ENCODE peak calls at places on chromosomes 1 and 21, in ten cellular contexts. E, W, I, R, P, D, Q, C, O and K are unnamed samples.

GRCh38 chr1:155127672-155128468 is at the start of gene EFNA1:
- DNase-seq in E (no peak), W (peak; percentile 77), I (no peak), R (peak; percentile 84), P (no peak), D (no peak), Q (peak; percentile 85), C (peak; percentile 48), O (no peak), K (no peak)

GRCh38 chr1:32063261-32063681 is 9.5 kb upstream of the TMEM39B start:
- DNase-seq in E (no peak), W (no peak), I (peak; percentile 28), R (no peak), P (peak; percentile 46), D (peak; percentile 55), Q (no peak), C (peak; percentile 81), O (no peak), K (no peak)

GRCh38 chr1:14804626-14805025 is 206.1 kb downstream of the KAZN start:
- DNase-seq in E (no peak), W (no peak), I (no peak), R (no peak), P (no peak), D (no peak), Q (no peak), C (no peak), O (no peak), K (no peak)

GRCh38 chr21:28832013-28832714 is 160.5 kb downstream of the LTN1 start:
- DNase-seq in E (peak; percentile 14), W (no peak), I (no peak), R (no peak), P (no peak), D (no peak), Q (no peak), C (peak; percentile 20), O (no peak), K (no peak)

GRCh38 chr1:94298861-94299260 is 61.5 kb upstream of the ARHGAP29 start:
- DNase-seq in E (no peak), W (no peak), I (no peak), R (no peak), P (no peak), D (no peak), Q (no peak), C (peak; percentile 83), O (no peak), K (no peak)

GRCh38 chr1:187862506-187862905 is 1033.8 kb downstream of the PLA2G4A start:
- DNase-seq in E (no peak), W (no peak), I (no peak), R (no peak), P (no peak), D (no peak), Q (no peak), C (no peak), O (no peak), K (no peak)

GRCh38 chr1:59903136-59903754 is 23.3 kb downstream of the CYP2J2 start:
- DNase-seq in E (no peak), W (no peak), I (no peak), R (no peak), P (peak; percentile 18), D (peak; percentile 13), Q (peak; percentile 64), C (peak; percentile 11), O (peak; percentile 7), K (peak; percentile 12)

GRCh38 chr1:66364578-66365391 is 169.2 kb upstream of the SGIP1 start:
- DNase-seq in E (no peak), W (no peak), I (no peak), R (no peak), P (peak; percentile 52), D (no peak), Q (no peak), C (no peak), O (no peak), K (no peak)

GRCh38 chr1:162248854-162249535 is 127.7 kb downstream of the SPATA46 start:
- DNase-seq in E (no peak), W (no peak), I (no peak), R (no peak), P (no peak), D (no peak), Q (no peak), C (no peak), O (no peak), K (peak; percentile 84)

GRCh38 chr1:12177999-12178441 is 11.2 kb downstream of the TNFRSF1B start:
- DNase-seq in E (peak; percentile 97), W (peak; percentile 78), I (no peak), R (peak; percentile 88), P (no peak), D (peak; percentile 15), Q (peak; percentile 61), C (peak; percentile 92), O (no peak), K (no peak)

GRCh38 chr1:53061859-53062714 is at the start of gene PODN:
- DNase-seq in E (no peak), W (peak; percentile 74), I (no peak), R (peak; percentile 79), P (no peak), D (no peak), Q (no peak), C (peak; percentile 58), O (no peak), K (no peak)

GRCh38 chr1:11061652-11062365 is 2.0 kb upstream of the SRM start:
- DNase-seq in E (no peak), W (peak; percentile 6), I (no peak), R (no peak), P (peak; percentile 37), D (no peak), Q (no peak), C (no peak), O (no peak), K (no peak)

GRCh38 chr1:25711555-25712298 is 88.3 kb upstream of the SELENON start:
- DNase-seq in E (peak; percentile 4), W (no peak), I (no peak), R (peak; percentile 70), P (peak; percentile 30), D (no peak), Q (no peak), C (peak; percentile 18), O (no peak), K (no peak)

GRCh38 chr1:183231545-183231944 is 45.5 kb downstream of the LAMC2 start:
- DNase-seq in E (no peak), W (no peak), I (no peak), R (no peak), P (no peak), D (no peak), Q (no peak), C (no peak), O (no peak), K (no peak)

GRCh38 chr1:47189844-47190562 is at the start of gene PDZK1IP1:
- DNase-seq in E (no peak), W (peak; percentile 95), I (no peak), R (peak; percentile 89), P (no peak), D (peak; percentile 99), Q (peak; percentile 87), C (peak; percentile 85), O (no peak), K (no peak)

GRCh38 chr1:87478231-87478630 is 149.6 kb downstream of the LMO4 start:
- DNase-seq in E (no peak), W (no peak), I (no peak), R (peak; percentile 68), P (no peak), D (no peak), Q (peak; percentile 31), C (peak; percentile 23), O (no peak), K (no peak)

GRCh38 chr1:217048104-217048707 is 325.0 kb upstream of the ESRRG start:
- DNase-seq in E (no peak), W (no peak), I (no peak), R (no peak), P (peak; percentile 37), D (no peak), Q (peak; percentile 10), C (peak; percentile 3), O (no peak), K (no peak)

GRCh38 chr1:205592443-205593003 is 39.3 kb downstream of the ELK4 start:
- DNase-seq in E (no peak), W (no peak), I (no peak), R (no peak), P (no peak), D (no peak), Q (no peak), C (no peak), O (no peak), K (no peak)

GRCh38 chr21:24456358-24456757 is 1150.9 kb downstream of the MRPL39 start:
- DNase-seq in E (no peak), W (no peak), I (no peak), R (peak; percentile 27), P (no peak), D (no peak), Q (no peak), C (no peak), O (no peak), K (no peak)

GRCh38 chr1:39195166-39196111 is 9.1 kb upstream of the MACF1 start:
- DNase-seq in E (no peak), W (no peak), I (no peak), R (no peak), P (peak; percentile 57), D (peak; percentile 48), Q (no peak), C (peak; percentile 49), O (no peak), K (no peak)

GRCh38 chr1:8902765-8903164 is 24.3 kb upstream of the ENO1 start:
- DNase-seq in E (no peak), W (no peak), I (no peak), R (no peak), P (no peak), D (peak; percentile 85), Q (no peak), C (peak; percentile 57), O (no peak), K (no peak)